ENCODE peak calls at places on chromosomes 16 and 17, in eight cellular contexts. J is colonic mucosa, B is sigmoid colon, T is esophagus muscularis mucosa, S is heart right ventricle, Y is SK-N-SH, L is left ventricle myocardium inferior, V is IMR-90. I is an unnamed sample. For H3K27me3 and H3K4me1, the result is how much of the 10 kb centered on the place peaks cover.

GRCh38 chr17:38352245-38353083 is 820 bp downstream of the SOCS7 start:
- DNase-seq in S (peak), B (no peak), V (no peak), T (no peak), L (peak), J (peak), Y (peak), I (peak)

GRCh38 chr17:9878791-9879525 is 26.1 kb downstream of the RCVRN start:
- DNase-seq in S (no peak), Y (no peak), T (no peak), L (no peak), V (peak), B (no peak), J (no peak), I (no peak)

GRCh38 chr17:73335591-73336503 is 24.0 kb upstream of the CDC42EP4 start:
- DNase-seq in Y (peak), V (no peak), B (no peak), J (peak), L (no peak), T (no peak), S (no peak), I (no peak)

GRCh38 chr17:32956240-32956970 is 28.5 kb downstream of the TMEM98 start:
- DNase-seq in L (no peak), Y (no peak), T (no peak), B (no peak), S (no peak), V (no peak), J (no peak), I (no peak)

GRCh38 chr16:47316686-47317085 is 144.2 kb downstream of the ITFG1 start:
- DNase-seq in Y (no peak), V (no peak), J (no peak), L (no peak), B (no peak), S (no peak), T (no peak), I (no peak)

GRCh38 chr17:28256881-28257280 is 62.1 kb upstream of the TMEM97 start:
- DNase-seq in S (no peak), T (no peak), J (no peak), B (no peak), L (no peak), V (no peak), Y (no peak), I (no peak)

GRCh38 chr17:10325036-10325435 is 47.8 kb downstream of the MYH13 start:
- DNase-seq in J (no peak), B (no peak), L (no peak), Y (no peak), V (peak), S (no peak), T (no peak), I (no peak)

GRCh38 chr16:525520-526180 is 1.9 kb upstream of the CAPN15 start:
- DNase-seq in T (no peak), V (peak), J (no peak), Y (no peak), L (no peak), B (no peak), S (no peak), I (no peak)

GRCh38 chr16:23960081-23960499 is 124.3 kb downstream of the PRKCB start:
- DNase-seq in V (no peak), J (no peak), Y (no peak), T (no peak), B (no peak), S (no peak), L (no peak), I (no peak)

GRCh38 chr16:88768041-88768876 is 16.8 kb downstream of the PIEZO1 start:
- DNase-seq in V (peak), S (peak), J (peak), T (no peak), Y (peak), B (peak), L (no peak), I (no peak)

GRCh38 chr17:66365903-66366302 is 63.5 kb downstream of the PRKCA start:
- DNase-seq in J (no peak), B (no peak), Y (no peak), T (no peak), L (no peak), V (no peak), S (no peak), I (no peak)

GRCh38 chr16:88906535-88907105 is 40.2 kb upstream of the PABPN1L start:
- DNase-seq in T (no peak), V (no peak), J (no peak), L (no peak), S (no peak), B (no peak), Y (no peak), I (no peak)

GRCh38 chr16:11828696-11829095 is 22.6 kb downstream of the RSL1D1 start:
- DNase-seq in L (no peak), B (no peak), T (no peak), S (no peak), V (no peak), J (no peak), Y (no peak), I (no peak)

GRCh38 chr17:14211246-14211645 is 25.4 kb downstream of the CDRT15 start:
- DNase-seq in J (no peak), S (no peak), B (no peak), L (no peak), V (no peak), Y (no peak), T (no peak), I (no peak)

GRCh38 chr16:67277999-67278772 is 1.1 kb upstream of the PLEKHG4 start:
- DNase-seq in Y (no peak), V (peak), T (no peak), S (no peak), J (peak), B (no peak), L (no peak), I (no peak)

GRCh38 chr17:13922885-13923284 is 146.4 kb upstream of the COX10 start:
- DNase-seq in B (no peak), V (no peak), L (no peak), S (no peak), J (no peak), T (peak), Y (no peak), I (no peak)

GRCh38 chr17:45896803-45897693 is 2.7 kb downstream of the MAPT start:
- DNase-seq in T (no peak), S (no peak), V (no peak), Y (no peak), B (no peak), L (no peak), J (no peak), I (no peak)

GRCh38 chr17:59074494-59074893 is 32.2 kb downstream of the TRIM37 start:
- DNase-seq in V (peak), S (no peak), T (no peak), L (no peak), Y (no peak), B (no peak), J (no peak), I (no peak)

DNA sequence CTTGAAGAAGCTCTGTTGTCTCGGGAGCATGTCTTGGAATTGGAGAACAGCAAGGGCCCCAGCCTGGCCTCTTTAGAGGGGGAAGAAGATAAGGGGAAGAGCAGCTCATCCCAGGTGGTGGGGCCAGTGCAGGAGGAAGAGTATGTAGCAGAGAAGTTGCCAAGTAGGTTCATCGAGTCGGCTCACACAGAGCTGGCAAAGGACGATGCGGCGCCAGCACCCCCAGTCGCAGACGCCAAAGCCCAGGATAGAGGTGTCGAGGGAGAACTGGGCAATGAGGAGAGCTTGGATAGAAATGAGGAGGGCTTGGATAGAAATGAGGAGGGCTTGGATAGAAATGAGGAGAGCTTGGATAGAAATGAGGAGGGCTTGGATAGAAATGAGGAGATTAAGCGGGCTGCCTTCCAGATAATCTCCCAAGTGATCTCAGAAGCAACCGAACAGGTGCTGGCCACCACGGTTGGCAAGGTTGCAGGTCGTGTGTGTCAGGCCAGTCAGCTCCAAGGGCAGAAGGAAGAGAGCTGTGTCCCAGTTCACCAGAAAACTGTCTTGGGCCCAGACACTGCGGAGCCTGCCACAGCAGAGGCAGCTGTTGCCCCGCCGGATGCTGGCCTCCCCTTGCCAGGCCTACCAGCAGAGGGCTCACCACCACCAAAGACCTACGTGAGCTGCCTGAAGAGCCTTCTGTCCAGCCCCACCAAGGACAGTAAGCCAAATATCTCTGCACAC is 21.2 kb downstream of the AKAP1 start:
- DNase-seq in S (peak), L (peak), J (no peak), Y (peak), T (no peak), B (no peak), V (no peak), I (peak)
- TF ChIP-seq CTCF in S (peak), L (peak), J (peak), Y (no peak), T (peak), B (no peak), V (no peak), I (peak)

GRCh38 chr17:48588519-48588918 is 1.5 kb downstream of the HOXB3 start:
- DNase-seq in S (no peak), Y (no peak), V (peak), B (no peak), L (no peak), T (no peak), J (no peak), I (no peak)

GRCh38 chr17:48589060-48589830 is 796 bp downstream of the HOXB3 start:
- DNase-seq in V (peak), J (no peak), T (no peak), B (no peak), Y (no peak), S (no peak), L (no peak), I (no peak)

GRCh38 chr17:48586355-48586924 is 3.6 kb downstream of the HOXB3 start:
- DNase-seq in Y (no peak), B (no peak), T (no peak), J (no peak), L (no peak), V (peak), S (no peak), I (no peak)

GRCh38 chr17:48587276-48588073 is 2.6 kb downstream of the HOXB3 start:
- DNase-seq in Y (no peak), J (no peak), T (no peak), V (peak), S (no peak), L (no peak), B (no peak), I (no peak)

GRCh38 chr17:48588074-48588415 is 2.0 kb downstream of the HOXB3 start:
- DNase-seq in B (no peak), J (no peak), V (no peak), T (no peak), Y (no peak), S (no peak), L (no peak), I (no peak)
- H3K27me3 ChIP-seq in B (under half), J (under half), V (under half), T (under half), Y (half or more), S (under half), L (half or more), I (under half)

GRCh38 chr17:50687200-50688066 is 20.3 kb downstream of the ANKRD40 start:
- DNase-seq in S (no peak), L (no peak), Y (peak), J (no peak), V (no peak), T (no peak), B (peak), I (peak)
- H3K4me1 ChIP-seq in S (under half), L (under half), Y (under half), J (under half), V (under half), T (half or more), B (under half), I (half or more)

DNA sequence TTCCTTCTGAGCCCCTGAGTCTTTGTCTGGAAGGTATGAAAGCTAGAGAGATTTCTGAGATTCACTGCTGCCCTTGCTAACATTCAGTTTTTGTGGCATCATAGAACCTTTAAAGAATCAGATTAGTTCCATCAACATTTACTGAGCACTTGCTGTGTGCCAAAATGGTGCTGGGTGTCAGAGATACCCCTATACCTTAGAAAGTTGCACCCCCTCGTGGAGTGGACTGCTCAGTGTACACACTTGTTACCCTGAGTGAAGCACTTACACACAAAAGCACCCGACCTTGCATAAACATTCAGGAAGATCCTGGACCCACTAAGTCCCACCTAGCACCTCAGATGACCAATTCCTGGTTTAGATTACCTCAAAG is 229.9 kb upstream of the CCL2 start:
- DNase-seq in J (no peak), Y (no peak), L (no peak), T (no peak), V (no peak), B (no peak), S (no peak), I (no peak)
- TF ChIP-seq CTCF in J (no peak), Y (no peak), L (no peak), T (no peak), V (no peak), B (no peak), S (no peak), I (no peak)

DNA sequence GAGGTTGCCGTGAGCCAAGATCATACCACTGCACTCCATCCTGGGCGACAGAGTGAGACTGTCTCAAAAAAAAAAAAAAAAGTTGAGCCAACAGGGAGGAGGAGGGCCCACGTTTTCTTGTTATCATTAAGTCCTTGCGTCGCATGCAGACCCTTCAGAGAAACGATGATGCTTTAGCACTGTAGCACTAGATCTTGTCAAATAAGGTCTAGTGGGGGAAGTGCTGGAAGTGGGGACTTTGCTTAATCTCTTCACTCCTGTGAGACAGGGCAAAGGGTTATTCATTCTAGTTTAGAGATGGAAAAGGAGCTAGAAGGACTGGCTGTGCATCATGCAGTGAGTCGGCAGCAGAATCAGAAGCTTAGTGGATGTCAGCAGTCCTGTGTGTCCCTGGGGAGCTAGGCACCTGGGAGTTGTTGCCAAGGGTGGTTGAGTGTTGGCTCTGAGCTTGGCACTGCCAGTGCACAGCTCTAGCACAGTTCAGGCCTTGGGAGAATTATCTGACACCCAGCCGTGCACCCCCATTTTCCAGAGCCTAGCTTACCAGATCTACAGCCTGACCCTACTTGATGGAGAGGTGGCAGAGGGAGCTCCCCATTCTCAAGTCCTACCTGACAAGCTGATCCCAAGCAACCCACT is 33.4 kb upstream of the TBX2 start:
- DNase-seq in S (no peak), J (no peak), B (no peak), L (no peak), T (no peak), Y (no peak), V (no peak), I (no peak)
- H3K27me3 ChIP-seq in S (under half), J (under half), B (under half), L (under half), T (under half), Y (under half), V (under half), I (under half)

GRCh38 chr16:57826040-57826434 is 23.7 kb upstream of the KIFC3 start:
- DNase-seq in T (no peak), S (no peak), B (no peak), L (no peak), J (no peak), Y (no peak), V (no peak), I (no peak)

GRCh38 chr16:57829969-57830360 is 27.7 kb upstream of the KIFC3 start:
- DNase-seq in J (no peak), L (no peak), T (no peak), S (no peak), Y (no peak), B (no peak), V (no peak), I (no peak)

GRCh38 chr16:57830890-57831484 is 28.7 kb upstream of the KIFC3 start:
- DNase-seq in L (no peak), V (no peak), T (no peak), S (no peak), J (no peak), Y (no peak), B (no peak), I (peak)

GRCh38 chr16:57826706-57827625 is 24.7 kb upstream of the KIFC3 start:
- DNase-seq in T (no peak), S (peak), L (peak), V (no peak), Y (no peak), B (no peak), J (no peak), I (peak)

DNA sequence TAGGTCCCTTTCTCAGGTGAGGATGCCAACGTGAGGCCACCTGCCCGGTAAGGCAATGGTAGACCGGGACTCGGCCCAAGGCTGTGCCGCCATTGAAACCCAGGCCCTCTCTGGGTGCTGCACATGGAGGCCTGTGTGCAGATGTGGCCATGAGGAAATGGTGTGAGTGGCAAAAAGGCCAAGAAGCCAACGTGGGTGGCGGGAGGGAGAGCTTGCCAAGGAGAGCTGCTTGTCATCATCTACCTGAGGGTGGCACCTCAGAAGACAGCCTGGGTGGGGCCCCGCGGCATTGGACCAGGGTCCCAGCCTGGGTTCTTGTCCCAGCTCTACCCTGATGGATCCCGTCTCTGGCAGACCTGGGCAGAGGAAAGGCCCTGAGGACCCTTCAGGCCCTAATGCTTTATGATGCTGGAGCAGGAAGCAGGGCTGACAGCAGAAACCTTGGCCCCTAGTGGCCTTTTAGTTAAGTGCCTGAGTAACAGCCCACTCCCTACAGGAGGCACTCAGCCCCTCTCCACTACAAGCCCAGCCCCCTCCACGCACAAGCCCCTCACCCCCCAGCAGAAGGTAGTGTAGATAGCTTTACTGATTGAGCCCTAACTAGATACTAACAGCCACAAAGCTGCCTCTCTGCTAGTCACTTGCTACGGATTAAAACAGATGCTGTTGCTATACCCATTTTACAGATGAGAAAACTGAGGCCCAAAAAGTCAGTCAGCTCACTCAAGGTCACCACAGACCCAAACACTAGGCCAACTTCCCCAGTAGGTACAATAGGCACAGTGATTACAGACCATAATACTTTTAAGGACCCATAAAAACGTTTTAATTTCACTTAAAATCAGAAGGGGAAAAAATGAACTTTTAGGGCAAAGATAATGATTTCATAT is 26.2 kb upstream of the KIFC3 start:
- DNase-seq in V (no peak), T (no peak), Y (no peak), J (no peak), S (no peak), L (no peak), B (no peak), I (no peak)
- H3K4me1 ChIP-seq in V (under half), T (under half), Y (under half), J (under half), S (under half), L (under half), B (under half), I (half or more)

GRCh38 chr17:56755310-56755709 is 78.4 kb downstream of the C17orf67 start:
- DNase-seq in V (no peak), L (no peak), B (no peak), Y (no peak), J (no peak), S (no peak), T (no peak), I (no peak)

GRCh38 chr17:56756536-56756935 is 77.2 kb downstream of the C17orf67 start:
- DNase-seq in T (no peak), S (no peak), B (no peak), V (peak), Y (no peak), L (no peak), J (no peak), I (no peak)

GRCh38 chr17:56751145-56751743 is 82.5 kb downstream of the C17orf67 start:
- DNase-seq in L (no peak), S (no peak), V (no peak), Y (no peak), B (no peak), T (no peak), J (no peak), I (no peak)

GRCh38 chr17:56754523-56755208 is 79.1 kb downstream of the C17orf67 start:
- DNase-seq in V (peak), T (no peak), J (no peak), Y (peak), B (no peak), S (no peak), L (no peak), I (no peak)

GRCh38 chr17:56752263-56752662 is 81.5 kb downstream of the C17orf67 start:
- DNase-seq in B (no peak), L (no peak), Y (no peak), J (no peak), T (no peak), S (no peak), V (peak), I (no peak)
- TF ChIP-seq CTCF in B (no peak), L (no peak), Y (no peak), J (no peak), T (no peak), S (no peak), V (no peak), I (no peak)

DNA sequence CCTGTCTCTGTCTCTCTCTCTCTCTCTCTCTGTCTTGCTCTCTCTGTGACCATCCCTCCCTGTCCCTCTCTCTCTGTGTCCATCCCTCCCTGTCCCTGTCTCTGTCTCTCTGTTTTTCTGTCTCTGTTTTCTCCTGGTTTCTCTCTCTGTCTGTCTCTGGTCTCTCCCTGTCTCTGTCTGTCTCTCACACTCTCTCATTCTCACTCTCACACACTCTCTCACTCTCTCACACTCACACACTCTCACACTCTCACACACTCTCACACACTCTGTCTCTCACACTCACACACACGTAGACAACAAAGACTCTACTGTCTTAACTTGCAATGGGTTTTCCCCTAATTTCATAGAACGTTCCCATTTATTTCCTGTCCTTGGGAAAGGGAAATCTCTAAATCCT is 299.5 kb downstream of the FOXL1 start:
- DNase-seq in L (no peak), J (no peak), V (no peak), B (no peak), Y (no peak), T (no peak), S (no peak), I (no peak)
- H3K27me3 ChIP-seq in L (under half), J (under half), V (under half), B (half or more), Y (half or more), T (under half), S (under half), I (under half)

I was measured in Caco-2.